ENCODE peak calls at places on chromosomes 11 and 22, in four cellular contexts. One of them, this sample, is unnamed.

GRCh38 chr11:113876074-113876797 is 864 bp upstream of the USP28 start:
- DNase-seq in colonic mucosa: peak; percentile 21
- DNase-seq in thyroid gland: no peak
- DNase-seq in K562: no peak
- DNase-seq in this sample: no peak

GRCh38 chr11:1523077-1523476 is 36.5 kb upstream of the MOB2 start:
- DNase-seq in colonic mucosa: no peak
- DNase-seq in thyroid gland: no peak
- DNase-seq in K562: no peak
- DNase-seq in this sample: no peak

GRCh38 chr11:108019870-108020540 is 11.3 kb downstream of the CUL5 start:
- DNase-seq in thyroid gland: peak; percentile 17
- DNase-seq in K562: peak; percentile 70
- DNase-seq in colonic mucosa: no peak
- DNase-seq in this sample: no peak

GRCh38 chr11:124712392-124712791 is 27.4 kb upstream of the NRGN start:
- DNase-seq in colonic mucosa: no peak
- DNase-seq in K562: no peak
- DNase-seq in thyroid gland: no peak
- DNase-seq in this sample: no peak

GRCh38 chr11:128575956-128576340 is 11.4 kb downstream of the ETS1 start:
- DNase-seq in thyroid gland: peak; percentile 35
- DNase-seq in colonic mucosa: no peak
- DNase-seq in K562: no peak
- DNase-seq in this sample: peak; percentile 43

GRCh38 chr22:17922925-17923898 is 101.1 kb downstream of the MICAL3 start:
- DNase-seq in thyroid gland: peak; percentile 81
- DNase-seq in K562: no peak
- DNase-seq in colonic mucosa: no peak
- DNase-seq in this sample: peak; percentile 50

GRCh38 chr11:112049777-112050176 is 24.0 kb downstream of the PIH1D2 start:
- DNase-seq in thyroid gland: no peak
- DNase-seq in K562: no peak
- DNase-seq in colonic mucosa: no peak
- DNase-seq in this sample: no peak

GRCh38 chr11:114219559-114220349 is 76.4 kb upstream of the NNMT start:
- DNase-seq in thyroid gland: no peak
- DNase-seq in colonic mucosa: no peak
- DNase-seq in K562: peak; percentile 73
- DNase-seq in this sample: no peak

GRCh38 chr11:64874308-64874707 is 4.1 kb downstream of the EHD1 start:
- DNase-seq in thyroid gland: no peak
- DNase-seq in K562: no peak
- DNase-seq in colonic mucosa: no peak
- DNase-seq in this sample: no peak

GRCh38 chr11:76782526-76783293 is 446 bp upstream of the TSKU start:
- DNase-seq in thyroid gland: peak; percentile 90
- DNase-seq in colonic mucosa: peak; percentile 93
- DNase-seq in K562: peak; percentile 92
- DNase-seq in this sample: peak; percentile 86

GRCh38 chr11:118649941-118650340 is 29.5 kb downstream of the TREH start:
- DNase-seq in K562: no peak
- DNase-seq in thyroid gland: no peak
- DNase-seq in colonic mucosa: no peak
- DNase-seq in this sample: no peak

GRCh38 chr11:104694259-104695070 is 203.8 kb downstream of the CASP12 start:
- DNase-seq in colonic mucosa: no peak
- DNase-seq in K562: no peak
- DNase-seq in thyroid gland: no peak
- DNase-seq in this sample: no peak

GRCh38 chr22:31327786-31328544 is 18.2 kb downstream of the PATZ1 start:
- DNase-seq in thyroid gland: no peak
- DNase-seq in K562: no peak
- DNase-seq in colonic mucosa: no peak
- DNase-seq in this sample: no peak

GRCh38 chr11:6354651-6355485 is 34.6 kb upstream of the CAVIN3 start:
- DNase-seq in K562: no peak
- DNase-seq in colonic mucosa: no peak
- DNase-seq in thyroid gland: no peak
- DNase-seq in this sample: no peak

GRCh38 chr11:123216249-123216648 is 21.2 kb upstream of the CLMP start:
- DNase-seq in colonic mucosa: peak; percentile 60
- DNase-seq in K562: no peak
- DNase-seq in thyroid gland: no peak
- DNase-seq in this sample: no peak

GRCh38 chr11:45079943-45080719 is 66.3 kb upstream of the PRDM11 start:
- DNase-seq in thyroid gland: no peak
- DNase-seq in K562: no peak
- DNase-seq in colonic mucosa: peak; percentile 33
- DNase-seq in this sample: no peak

GRCh38 chr11:106853850-106854401 is 164.3 kb downstream of the GUCY1A2 start:
- DNase-seq in colonic mucosa: no peak
- DNase-seq in thyroid gland: no peak
- DNase-seq in K562: no peak
- DNase-seq in this sample: no peak

GRCh38 chr11:12461516-12461915 is 84.1 kb downstream of the PARVA start:
- DNase-seq in thyroid gland: no peak
- DNase-seq in colonic mucosa: no peak
- DNase-seq in K562: no peak
- DNase-seq in this sample: no peak

GRCh38 chr11:113632981-113633380 is 73.1 kb downstream of the TMPRSS5 start:
- DNase-seq in colonic mucosa: no peak
- DNase-seq in K562: no peak
- DNase-seq in thyroid gland: no peak
- DNase-seq in this sample: no peak

GRCh38 chr11:9313648-9314290 is 624 bp downstream of the TMEM41B start:
- DNase-seq in colonic mucosa: peak; percentile 32
- DNase-seq in K562: peak; percentile 39
- DNase-seq in thyroid gland: peak; percentile 20
- DNase-seq in this sample: peak; percentile 17

GRCh38 chr11:119722281-119722794 is 6.7 kb downstream of the NECTIN1 start:
- DNase-seq in colonic mucosa: peak; percentile 55
- DNase-seq in thyroid gland: no peak
- DNase-seq in K562: no peak
- DNase-seq in this sample: peak; percentile 96

GRCh38 chr22:48253573-48253972 is 1491.1 kb downstream of the TBC1D22A start:
- DNase-seq in thyroid gland: no peak
- DNase-seq in colonic mucosa: no peak
- DNase-seq in K562: no peak
- DNase-seq in this sample: no peak

GRCh38 chr22:37499789-37500188 is 13.6 kb upstream of the MFNG start:
- DNase-seq in thyroid gland: no peak
- DNase-seq in K562: no peak
- DNase-seq in colonic mucosa: no peak
- DNase-seq in this sample: no peak
- H3K36me3 ChIP-seq in thyroid gland: no peaks in the 10 kb centered on the region
- H3K36me3 ChIP-seq in K562: peaks cover 5% of the 10 kb centered on the region
- H3K36me3 ChIP-seq in colonic mucosa: no peaks in the 10 kb centered on the region
- H3K36me3 ChIP-seq in this sample: peaks cover 2% of the 10 kb centered on the region

GRCh38 chr11:3144296-3145205 is 20.6 kb downstream of the OSBPL5 start:
- DNase-seq in K562: no peak
- DNase-seq in thyroid gland: no peak
- DNase-seq in colonic mucosa: no peak
- DNase-seq in this sample: no peak
- H3K36me3 ChIP-seq in K562: no peaks in the 10 kb centered on the region
- H3K36me3 ChIP-seq in thyroid gland: no peaks in the 10 kb centered on the region
- H3K36me3 ChIP-seq in colonic mucosa: no peaks in the 10 kb centered on the region
- H3K36me3 ChIP-seq in this sample: no peaks in the 10 kb centered on the region

GRCh38 chr22:27853404-27853803 is 51.8 kb upstream of the MN1 start:
- DNase-seq in K562: no peak
- DNase-seq in colonic mucosa: no peak
- DNase-seq in thyroid gland: no peak
- DNase-seq in this sample: no peak
- H3K36me3 ChIP-seq in K562: peaks cover 90% of the 10 kb centered on the region
- H3K36me3 ChIP-seq in colonic mucosa: peaks cover 13% of the 10 kb centered on the region
- H3K36me3 ChIP-seq in thyroid gland: peaks cover 19% of the 10 kb centered on the region
- H3K36me3 ChIP-seq in this sample: peaks cover 26% of the 10 kb centered on the region

GRCh38 chr11:46745995-46746394 is 27.0 kb downstream of the F2 start:
- DNase-seq in thyroid gland: no peak
- DNase-seq in colonic mucosa: no peak
- DNase-seq in K562: no peak
- DNase-seq in this sample: no peak

GRCh38 chr11:46745328-46745727 is 26.3 kb downstream of the F2 start:
- DNase-seq in colonic mucosa: no peak
- DNase-seq in thyroid gland: no peak
- DNase-seq in K562: no peak
- DNase-seq in this sample: no peak

GRCh38 chr11:46741600-46742484 is 22.8 kb downstream of the F2 start:
- DNase-seq in thyroid gland: peak; percentile 72
- DNase-seq in K562: no peak
- DNase-seq in colonic mucosa: no peak
- DNase-seq in this sample: no peak

GRCh38 chr11:46743043-46743442 is 24.0 kb downstream of the F2 start:
- DNase-seq in thyroid gland: no peak
- DNase-seq in colonic mucosa: no peak
- DNase-seq in K562: no peak
- DNase-seq in this sample: no peak

DNA sequence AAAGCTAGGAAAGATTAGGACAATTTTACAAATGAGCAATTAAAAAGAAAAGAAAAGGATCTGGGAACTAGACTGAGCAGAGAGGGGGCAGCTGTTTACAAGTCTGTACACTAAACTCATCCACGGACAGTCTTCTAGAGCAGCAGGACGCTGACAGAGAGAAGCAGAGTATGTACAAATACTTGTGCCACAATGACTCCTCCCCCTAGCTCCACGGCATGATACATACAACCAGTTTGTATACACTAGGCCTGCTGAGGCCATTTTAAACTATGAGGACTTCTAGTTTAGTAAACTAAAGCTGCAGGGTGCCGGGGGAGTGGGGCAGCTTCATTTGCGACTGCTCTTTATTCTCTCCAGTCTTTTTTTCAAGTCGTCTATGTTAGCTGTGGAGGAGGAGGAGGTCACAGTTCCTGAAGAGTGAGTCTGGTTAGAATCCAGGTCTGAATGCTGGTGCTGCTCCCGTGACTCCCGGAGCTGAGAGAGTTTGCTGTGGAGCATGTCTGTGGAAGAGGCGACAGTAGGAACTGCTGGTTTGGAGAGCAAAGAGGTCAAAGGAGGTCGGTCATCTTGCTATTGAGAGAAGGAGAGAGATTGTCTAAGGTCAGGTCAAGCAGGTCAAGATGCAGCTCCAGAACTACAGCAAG is 24.8 kb downstream of the F2 start:
- DNase-seq in K562: no peak
- DNase-seq in colonic mucosa: no peak
- DNase-seq in thyroid gland: no peak
- DNase-seq in this sample: no peak
- H3K36me3 ChIP-seq in K562: peaks cover 76% of the 10 kb centered on the region
- H3K36me3 ChIP-seq in colonic mucosa: peaks cover 5% of the 10 kb centered on the region
- H3K36me3 ChIP-seq in thyroid gland: peaks cover 17% of the 10 kb centered on the region
- H3K36me3 ChIP-seq in this sample: peaks cover 19% of the 10 kb centered on the region

GRCh38 chr11:67431346-67432249 is 3.3 kb downstream of the RPS6KB2 start:
- DNase-seq in K562: no peak
- DNase-seq in colonic mucosa: no peak
- DNase-seq in thyroid gland: no peak
- DNase-seq in this sample: no peak
- H3K36me3 ChIP-seq in K562: peaks cover 70% of the 10 kb centered on the region
- H3K36me3 ChIP-seq in colonic mucosa: peaks cover 12% of the 10 kb centered on the region
- H3K36me3 ChIP-seq in thyroid gland: peaks cover 40% of the 10 kb centered on the region
- H3K36me3 ChIP-seq in this sample: no peaks in the 10 kb centered on the region

DNA sequence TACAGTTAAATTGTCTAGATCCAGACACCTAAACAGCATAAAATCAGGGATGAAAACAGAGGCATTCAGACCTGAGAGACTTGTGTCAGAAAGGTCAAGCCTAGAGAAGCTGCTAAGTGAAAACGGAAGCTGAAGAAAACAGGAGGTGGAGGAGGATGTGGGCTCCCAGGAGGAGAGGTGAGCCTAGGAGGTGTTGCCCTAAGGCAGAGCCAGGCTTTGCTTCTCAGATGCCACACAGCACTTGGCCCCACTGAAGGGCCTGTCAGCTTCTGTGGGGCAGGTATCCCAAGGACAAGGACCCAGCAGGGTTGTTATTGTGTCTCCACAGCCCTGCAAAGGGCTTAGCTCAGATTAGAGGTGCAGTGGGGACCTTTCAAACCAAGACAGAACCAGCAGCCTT is 14.4 kb downstream of the UFD1 start:
- DNase-seq in colonic mucosa: no peak
- DNase-seq in thyroid gland: no peak
- DNase-seq in K562: no peak
- DNase-seq in this sample: no peak
- H3K36me3 ChIP-seq in colonic mucosa: peaks cover 24% of the 10 kb centered on the region
- H3K36me3 ChIP-seq in thyroid gland: peaks cover 43% of the 10 kb centered on the region
- H3K36me3 ChIP-seq in K562: peaks cover 98% of the 10 kb centered on the region
- H3K36me3 ChIP-seq in this sample: peaks cover 31% of the 10 kb centered on the region

DNA sequence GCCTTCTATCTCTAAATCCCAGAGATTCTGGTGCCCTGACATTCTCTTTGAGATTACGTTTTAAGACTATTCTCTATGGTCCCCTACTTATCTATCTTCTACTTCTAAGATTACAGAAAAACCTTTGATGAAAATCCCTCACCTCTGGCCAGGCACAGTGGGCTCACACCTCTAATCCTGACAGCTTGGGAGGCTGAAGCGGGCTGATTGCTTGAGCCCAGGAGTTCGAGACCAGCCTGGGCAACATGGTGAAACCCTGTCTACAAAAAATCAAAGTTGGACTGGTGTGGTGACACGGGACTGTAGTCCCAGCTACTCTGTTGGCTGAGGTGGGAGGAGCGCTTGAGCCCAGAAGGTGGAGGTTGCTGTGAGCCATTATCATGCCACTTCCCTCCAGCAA is 14.4 kb downstream of the NUP98 start:
- DNase-seq in colonic mucosa: no peak
- DNase-seq in thyroid gland: no peak
- DNase-seq in K562: no peak
- DNase-seq in this sample: no peak
- H3K36me3 ChIP-seq in colonic mucosa: peaks cover 10% of the 10 kb centered on the region
- H3K36me3 ChIP-seq in thyroid gland: peaks cover 28% of the 10 kb centered on the region
- H3K36me3 ChIP-seq in K562: peaks cover 84% of the 10 kb centered on the region
- H3K36me3 ChIP-seq in this sample: peaks cover 7% of the 10 kb centered on the region

This sample was measured in body of pancreas.